ENCODE peak calls at places on chromosomes 6 and 20, in seven cellular contexts. K is uterus; U is activated CD4-positive, alpha-beta T cell treated with anti-CD3 and anti-CD28 coated beads for 24 hours; Q is GM04504; J is NCI-H1694 treated with DMSO at 0.1 percent for 48 hours; N is CD4-positive, alpha-beta memory T cell; W is left ventricle myocardium inferior. P is an unnamed sample.

GRCh38 chr6:33162471-33162870 is 29.8 kb downstream of the COL11A2 start:
- DNase-seq in K (no peak), U (no peak), Q (no peak), J (no peak), N (no peak), W (no peak), P (no peak)

GRCh38 chr20:50969912-50970311 is 11.3 kb downstream of the MOCS3 start:
- DNase-seq in K (no peak), U (no peak), Q (no peak), J (no peak), N (no peak), W (no peak), P (no peak)

GRCh38 chr6:25053875-25054371 is 118.2 kb upstream of the RIPOR2 start:
- DNase-seq in K (peak; percentile 69), U (no peak), Q (peak; percentile 43), J (no peak), N (no peak), W (no peak), P (peak; percentile 88)

GRCh38 chr6:72657798-72658197 is 35.9 kb downstream of the KCNQ5 start:
- DNase-seq in K (no peak), U (no peak), Q (no peak), J (no peak), N (no peak), W (no peak), P (no peak)

GRCh38 chr6:167031082-167031709 is 32.0 kb downstream of the CEP43 start:
- DNase-seq in K (no peak), U (no peak), Q (no peak), J (no peak), N (no peak), W (no peak), P (no peak)

GRCh38 chr20:19859444-19859843 is 101.4 kb downstream of the RIN2 start:
- DNase-seq in K (no peak), U (no peak), Q (no peak), J (no peak), N (no peak), W (no peak), P (no peak)

GRCh38 chr20:50969416-50969815 is 10.8 kb downstream of the MOCS3 start:
- DNase-seq in K (no peak), U (no peak), Q (no peak), J (no peak), N (no peak), W (no peak), P (no peak)

GRCh38 chr6:119647309-119647708 is 297.7 kb upstream of the MAN1A1 start:
- DNase-seq in K (no peak), U (no peak), Q (peak; percentile 17), J (no peak), N (no peak), W (no peak), P (no peak)

GRCh38 chr6:24960991-24961475 is 25.3 kb upstream of the RIPOR2 start:
- DNase-seq in K (peak; percentile 94), U (no peak), Q (no peak), J (no peak), N (peak; percentile 40), W (no peak), P (peak; percentile 52)

GRCh38 chr20:13661070-13661687 is 22.4 kb upstream of the TASP1 start:
- DNase-seq in K (peak; percentile 22), U (no peak), Q (no peak), J (no peak), N (no peak), W (no peak), P (no peak)

GRCh38 chr20:39264506-39265172 is 302.5 kb downstream of the DHX35 start:
- DNase-seq in K (peak; percentile 68), U (peak; percentile 43), Q (peak; percentile 57), J (peak; percentile 53), N (peak; percentile 2), W (peak; percentile 54), P (peak; percentile 71)

P was measured in A673.